ENCODE peak calls at places on chromosomes 13 and 19, in nine cellular contexts. Q is HAP-1; V is iPS-NIHi11; C is fibroblast of the aortic adventitia; J is foreskin fibroblast; K is omental fat pad; Y is NCI-H1930; U is stimulated activated CD4-positive, alpha-beta T cell treated with anti-CD3 and anti-CD28 coated beads, Interleukin-2, amount 100 ng/mL, for 48 hours; M is brain pericyte. B is an unnamed sample.

GRCh38 chr19:2719910-2720776 is 1.0 kb downstream of the DIRAS1 start:
- DNase-seq in Q (no peak), V (peak), C (peak), J (peak), K (no peak), Y (no peak), U (no peak), M (no peak), B (no peak)

GRCh38 chr19:5719274-5719960 is 529 bp downstream of the LONP1 start:
- DNase-seq in Q (no peak), V (no peak), C (peak), J (peak), K (no peak), Y (no peak), U (no peak), M (no peak), B (no peak)

GRCh38 chr19:51196181-51196580 is 28.7 kb upstream of the CD33 start:
- DNase-seq in Q (no peak), V (no peak), C (no peak), J (no peak), K (no peak), Y (no peak), U (no peak), M (no peak), B (no peak)

GRCh38 chr13:93066187-93066586 is 160.4 kb upstream of the GPC6 start:
- DNase-seq in Q (no peak), V (no peak), C (peak), J (peak), K (no peak), Y (no peak), U (no peak), M (no peak), B (no peak)

GRCh38 chr19:39160523-39160861 is 34.9 kb downstream of the PAK4 start:
- DNase-seq in Q (no peak), V (no peak), C (peak), J (peak), K (no peak), Y (no peak), U (no peak), M (no peak), B (no peak)

GRCh38 chr19:55319786-55320185 is 5.4 kb downstream of the TMEM150B start:
- DNase-seq in Q (peak), V (peak), C (peak), J (peak), K (no peak), Y (peak), U (no peak), M (no peak), B (no peak)

GRCh38 chr19:12784871-12785430 is 6.3 kb upstream of the JUNB start:
- DNase-seq in Q (no peak), V (no peak), C (peak), J (peak), K (no peak), Y (no peak), U (no peak), M (no peak), B (no peak)

GRCh38 chr19:11639245-11639601 is 41.9 kb downstream of the ZNF627 start:
- DNase-seq in Q (no peak), V (no peak), C (no peak), J (no peak), K (no peak), Y (no peak), U (no peak), M (no peak), B (no peak)

GRCh38 chr19:34350161-34350561 is 14.8 kb upstream of the GPI start:
- DNase-seq in Q (no peak), V (no peak), C (no peak), J (peak), K (no peak), Y (no peak), U (no peak), M (no peak), B (no peak)

GRCh38 chr19:3520166-3521103 is 14.3 kb downstream of the FZR1 start:
- DNase-seq in Q (no peak), V (peak), C (no peak), J (no peak), K (no peak), Y (no peak), U (no peak), M (no peak), B (no peak)

GRCh38 chr13:20547479-20547908 is 19.5 kb upstream of the IFT88 start:
- DNase-seq in Q (no peak), V (no peak), C (no peak), J (no peak), K (no peak), Y (no peak), U (no peak), M (no peak), B (no peak)

GRCh38 chr13:92103673-92104296 is 705.4 kb downstream of the GPC5 start:
- DNase-seq in Q (peak), V (no peak), C (no peak), J (no peak), K (no peak), Y (no peak), U (no peak), M (no peak), B (no peak)

GRCh38 chr19:46303702-46304397 is 7.0 kb downstream of the HIF3A start:
- DNase-seq in Q (no peak), V (peak), C (no peak), J (peak), K (no peak), Y (peak), U (no peak), M (no peak), B (no peak)

GRCh38 chr13:48431431-48431830 is 18.5 kb upstream of the LPAR6 start:
- DNase-seq in Q (no peak), V (no peak), C (no peak), J (peak), K (no peak), Y (no peak), U (no peak), M (no peak), B (no peak)

GRCh38 chr19:15544283-15544682 is 36.0 kb downstream of the CYP4F22 start:
- DNase-seq in Q (no peak), V (no peak), C (no peak), J (no peak), K (no peak), Y (no peak), U (no peak), M (no peak), B (no peak)

GRCh38 chr13:49428041-49428763 is 15.7 kb downstream of the CAB39L start:
- DNase-seq in Q (no peak), V (no peak), C (no peak), J (no peak), K (no peak), Y (no peak), U (no peak), M (no peak), B (no peak)

GRCh38 chr13:109110159-109110558 is 480.7 kb downstream of the MYO16 start:
- DNase-seq in Q (no peak), V (no peak), C (no peak), J (no peak), K (no peak), Y (no peak), U (no peak), M (no peak), B (no peak)

GRCh38 chr13:79485014-79485441 is 4.1 kb downstream of the NDFIP2 start:
- DNase-seq in Q (no peak), V (no peak), C (peak), J (peak), K (no peak), Y (no peak), U (no peak), M (no peak), B (no peak)

GRCh38 chr19:7476941-7477494 is 11.8 kb downstream of the PEX11G start:
- DNase-seq in Q (no peak), V (no peak), C (no peak), J (peak), K (no peak), Y (no peak), U (no peak), M (no peak), B (no peak)

GRCh38 chr13:95624020-95624419 is 20.5 kb downstream of the DZIP1 start:
- DNase-seq in Q (peak), V (peak), C (peak), J (peak), K (no peak), Y (no peak), U (peak), M (no peak), B (peak)

GRCh38 chr19:53657330-53657729 is 25.5 kb downstream of the DPRX start:
- DNase-seq in Q (no peak), V (no peak), C (no peak), J (no peak), K (no peak), Y (no peak), U (no peak), M (no peak), B (no peak)

GRCh38 chr19:18487576-18488402 is 34.1 kb downstream of the ELL start:
- DNase-seq in Q (no peak), V (no peak), C (no peak), J (no peak), K (no peak), Y (no peak), U (no peak), M (no peak), B (no peak)

GRCh38 chr13:50419466-50419865 is 404.2 kb downstream of the KCNRG start:
- DNase-seq in Q (no peak), V (no peak), C (no peak), J (no peak), K (no peak), Y (no peak), U (no peak), M (no peak), B (no peak)

GRCh38 chr13:114313061-114313860 is 1.0 kb upstream of the CHAMP1 start:
- DNase-seq in Q (no peak), V (no peak), C (no peak), J (peak), K (no peak), Y (no peak), U (peak), M (no peak), B (no peak)

GRCh38 chr19:41531438-41532311 is 44.3 kb upstream of the CEACAM21 start:
- DNase-seq in Q (no peak), V (peak), C (peak), J (peak), K (peak), Y (peak), U (peak), M (no peak), B (no peak)

GRCh38 chr13:112963641-112964040 is 5.4 kb upstream of the MCF2L start:
- DNase-seq in Q (no peak), V (no peak), C (no peak), J (no peak), K (no peak), Y (no peak), U (no peak), M (no peak), B (no peak)

GRCh38 chr13:40388617-40389016 is 277.8 kb downstream of the FOXO1 start:
- DNase-seq in Q (no peak), V (no peak), C (no peak), J (peak), K (no peak), Y (no peak), U (peak), M (no peak), B (no peak)

B was measured in NCI-H1694 treated with DMSO at 0.1 percent for 48 hours.